ENCODE peak calls at places on chromosomes 4 and X, in six cellular contexts. One of them, this sample, is unnamed.

GRCh38 chr4:34417160-34417559 is 1827.2 kb downstream of the ARAP2 start:
- DNase-seq in foreskin melanocyte: no peak
- DNase-seq in ACHN: no peak
- DNase-seq in progenitor cell of endocrine pancreas: no peak
- DNase-seq in DMS53: peak; percentile 35
- DNase-seq in non-pigmented ciliary epithelial cell: no peak
- DNase-seq in this sample: no peak

GRCh38 chr4:179095585-179096228 is 1653.5 kb upstream of the AGA start:
- DNase-seq in foreskin melanocyte: peak; percentile 4
- DNase-seq in ACHN: peak; percentile 52
- DNase-seq in progenitor cell of endocrine pancreas: peak; percentile 33
- DNase-seq in DMS53: peak; percentile 24
- DNase-seq in non-pigmented ciliary epithelial cell: no peak
- DNase-seq in this sample: no peak

GRCh38 chr4:160299177-160299576 is 1196.3 kb downstream of the RAPGEF2 start:
- DNase-seq in foreskin melanocyte: no peak
- DNase-seq in ACHN: no peak
- DNase-seq in progenitor cell of endocrine pancreas: no peak
- DNase-seq in DMS53: no peak
- DNase-seq in non-pigmented ciliary epithelial cell: no peak
- DNase-seq in this sample: no peak

GRCh38 chrX:110310000-110310790 is 7.7 kb downstream of the AMMECR1 start:
- DNase-seq in foreskin melanocyte: no peak
- DNase-seq in ACHN: no peak
- DNase-seq in progenitor cell of endocrine pancreas: no peak
- DNase-seq in DMS53: no peak
- DNase-seq in non-pigmented ciliary epithelial cell: no peak
- DNase-seq in this sample: no peak

GRCh38 chr4:85787133-85787532 is 312.2 kb downstream of the ARHGAP24 start:
- DNase-seq in foreskin melanocyte: peak; percentile 40
- DNase-seq in ACHN: no peak
- DNase-seq in progenitor cell of endocrine pancreas: no peak
- DNase-seq in DMS53: peak; percentile 57
- DNase-seq in non-pigmented ciliary epithelial cell: no peak
- DNase-seq in this sample: no peak

GRCh38 chr4:87032884-87033533 is 98.2 kb downstream of the AFF1 start:
- DNase-seq in foreskin melanocyte: peak; percentile 59
- DNase-seq in ACHN: peak; percentile 23
- DNase-seq in progenitor cell of endocrine pancreas: no peak
- DNase-seq in DMS53: no peak
- DNase-seq in non-pigmented ciliary epithelial cell: peak; percentile 61
- DNase-seq in this sample: no peak

GRCh38 chrX:53186363-53186762 is 38.6 kb downstream of the KDM5C start:
- DNase-seq in foreskin melanocyte: no peak
- DNase-seq in ACHN: peak; percentile 17
- DNase-seq in progenitor cell of endocrine pancreas: no peak
- DNase-seq in DMS53: peak; percentile 64
- DNase-seq in non-pigmented ciliary epithelial cell: peak; percentile 37
- DNase-seq in this sample: peak; percentile 52

GRCh38 chrX:10025742-10026493 is 58.8 kb downstream of the CLDN34 start:
- DNase-seq in foreskin melanocyte: no peak
- DNase-seq in ACHN: no peak
- DNase-seq in progenitor cell of endocrine pancreas: no peak
- DNase-seq in DMS53: no peak
- DNase-seq in non-pigmented ciliary epithelial cell: no peak
- DNase-seq in this sample: no peak

GRCh38 chr4:73299548-73300280 is 41.1 kb upstream of the ANKRD17 start:
- DNase-seq in foreskin melanocyte: no peak
- DNase-seq in ACHN: no peak
- DNase-seq in progenitor cell of endocrine pancreas: no peak
- DNase-seq in DMS53: no peak
- DNase-seq in non-pigmented ciliary epithelial cell: no peak
- DNase-seq in this sample: no peak

GRCh38 chr4:1608196-1608820 is 75.8 kb downstream of the FAM53A start:
- DNase-seq in foreskin melanocyte: no peak
- DNase-seq in ACHN: no peak
- DNase-seq in progenitor cell of endocrine pancreas: no peak
- DNase-seq in DMS53: no peak
- DNase-seq in non-pigmented ciliary epithelial cell: no peak
- DNase-seq in this sample: no peak

GRCh38 chrX:2965965-2966364 is 36.8 kb upstream of the ARSD start:
- DNase-seq in foreskin melanocyte: no peak
- DNase-seq in ACHN: no peak
- DNase-seq in progenitor cell of endocrine pancreas: no peak
- DNase-seq in DMS53: peak; percentile 37
- DNase-seq in non-pigmented ciliary epithelial cell: no peak
- DNase-seq in this sample: peak; percentile 4

GRCh38 chr4:6380746-6381411 is 91.5 kb downstream of the PPP2R2C start:
- DNase-seq in foreskin melanocyte: no peak
- DNase-seq in ACHN: no peak
- DNase-seq in progenitor cell of endocrine pancreas: no peak
- DNase-seq in DMS53: no peak
- DNase-seq in non-pigmented ciliary epithelial cell: no peak
- DNase-seq in this sample: no peak

GRCh38 chr4:128286474-128287158 is 997 bp downstream of the PGRMC2 start:
- DNase-seq in foreskin melanocyte: no peak
- DNase-seq in ACHN: peak; percentile 48
- DNase-seq in progenitor cell of endocrine pancreas: no peak
- DNase-seq in DMS53: peak; percentile 64
- DNase-seq in non-pigmented ciliary epithelial cell: no peak
- DNase-seq in this sample: no peak

GRCh38 chrX:134745636-134746378 is 87.5 kb upstream of the PLAC1 start:
- DNase-seq in foreskin melanocyte: no peak
- DNase-seq in ACHN: no peak
- DNase-seq in progenitor cell of endocrine pancreas: no peak
- DNase-seq in DMS53: no peak
- DNase-seq in non-pigmented ciliary epithelial cell: no peak
- DNase-seq in this sample: no peak

GRCh38 chrX:72100824-72101351 is 30.8 kb downstream of the RTL5 start:
- DNase-seq in foreskin melanocyte: no peak
- DNase-seq in ACHN: no peak
- DNase-seq in progenitor cell of endocrine pancreas: no peak
- DNase-seq in DMS53: no peak
- DNase-seq in non-pigmented ciliary epithelial cell: no peak
- DNase-seq in this sample: no peak

GRCh38 chr4:80500593-80500992 is 165.1 kb downstream of the CFAP299 start:
- DNase-seq in foreskin melanocyte: no peak
- DNase-seq in ACHN: no peak
- DNase-seq in progenitor cell of endocrine pancreas: no peak
- DNase-seq in DMS53: no peak
- DNase-seq in non-pigmented ciliary epithelial cell: no peak
- DNase-seq in this sample: no peak

GRCh38 chr4:106258145-106259045 is 57.6 kb downstream of the TBCK start:
- DNase-seq in foreskin melanocyte: no peak
- DNase-seq in ACHN: no peak
- DNase-seq in progenitor cell of endocrine pancreas: no peak
- DNase-seq in DMS53: peak; percentile 12
- DNase-seq in non-pigmented ciliary epithelial cell: no peak
- DNase-seq in this sample: no peak

GRCh38 chr4:124278477-124278876 is 434.1 kb downstream of the ANKRD50 start:
- DNase-seq in foreskin melanocyte: peak; percentile 31
- DNase-seq in ACHN: no peak
- DNase-seq in progenitor cell of endocrine pancreas: no peak
- DNase-seq in DMS53: no peak
- DNase-seq in non-pigmented ciliary epithelial cell: peak; percentile 30
- DNase-seq in this sample: no peak

GRCh38 chr4:141046255-141046654 is 87.0 kb downstream of the RNF150 start:
- DNase-seq in foreskin melanocyte: peak; percentile 70
- DNase-seq in ACHN: no peak
- DNase-seq in progenitor cell of endocrine pancreas: no peak
- DNase-seq in DMS53: no peak
- DNase-seq in non-pigmented ciliary epithelial cell: peak; percentile 99
- DNase-seq in this sample: no peak

GRCh38 chrX:134646671-134647070 is 11.6 kb downstream of the PLAC1 start:
- DNase-seq in foreskin melanocyte: no peak
- DNase-seq in ACHN: no peak
- DNase-seq in progenitor cell of endocrine pancreas: no peak
- DNase-seq in DMS53: no peak
- DNase-seq in non-pigmented ciliary epithelial cell: no peak
- DNase-seq in this sample: no peak

GRCh38 chr4:174828845-174829701 is at the start of gene GLRA3:
- DNase-seq in foreskin melanocyte: peak; percentile 9
- DNase-seq in ACHN: peak; percentile 35
- DNase-seq in progenitor cell of endocrine pancreas: peak; percentile 91
- DNase-seq in DMS53: peak; percentile 98
- DNase-seq in non-pigmented ciliary epithelial cell: peak; percentile 5
- DNase-seq in this sample: no peak

GRCh38 chr4:1604181-1604705 is 79.9 kb downstream of the FAM53A start:
- DNase-seq in foreskin melanocyte: no peak
- DNase-seq in ACHN: no peak
- DNase-seq in progenitor cell of endocrine pancreas: no peak
- DNase-seq in DMS53: no peak
- DNase-seq in non-pigmented ciliary epithelial cell: no peak
- DNase-seq in this sample: no peak

GRCh38 chr4:37383579-37384229 is 139.2 kb downstream of the NWD2 start:
- DNase-seq in foreskin melanocyte: peak; percentile 19
- DNase-seq in ACHN: peak; percentile 35
- DNase-seq in progenitor cell of endocrine pancreas: no peak
- DNase-seq in DMS53: peak; percentile 83
- DNase-seq in non-pigmented ciliary epithelial cell: no peak
- DNase-seq in this sample: no peak

GRCh38 chr4:33883111-33883510 is 2361.2 kb downstream of the ARAP2 start:
- DNase-seq in foreskin melanocyte: no peak
- DNase-seq in ACHN: no peak
- DNase-seq in progenitor cell of endocrine pancreas: no peak
- DNase-seq in DMS53: no peak
- DNase-seq in non-pigmented ciliary epithelial cell: no peak
- DNase-seq in this sample: no peak

GRCh38 chr4:7872264-7872771 is 67.3 kb downstream of the AFAP1 start:
- DNase-seq in foreskin melanocyte: no peak
- DNase-seq in ACHN: no peak
- DNase-seq in progenitor cell of endocrine pancreas: no peak
- DNase-seq in DMS53: peak; percentile 94
- DNase-seq in non-pigmented ciliary epithelial cell: peak; percentile 67
- DNase-seq in this sample: no peak

GRCh38 chr4:76035799-76036389 is at the start of gene CXCL11:
- DNase-seq in foreskin melanocyte: no peak
- DNase-seq in ACHN: no peak
- DNase-seq in progenitor cell of endocrine pancreas: no peak
- DNase-seq in DMS53: no peak
- DNase-seq in non-pigmented ciliary epithelial cell: no peak
- DNase-seq in this sample: no peak

GRCh38 chr4:100679926-100680325 is 162.1 kb upstream of the EMCN start:
- DNase-seq in foreskin melanocyte: no peak
- DNase-seq in ACHN: no peak
- DNase-seq in progenitor cell of endocrine pancreas: no peak
- DNase-seq in DMS53: peak; percentile 2
- DNase-seq in non-pigmented ciliary epithelial cell: no peak
- DNase-seq in this sample: no peak

GRCh38 chr4:54390670-54391069 is 161.6 kb downstream of the PDGFRA start:
- DNase-seq in foreskin melanocyte: no peak
- DNase-seq in ACHN: no peak
- DNase-seq in progenitor cell of endocrine pancreas: no peak
- DNase-seq in DMS53: no peak
- DNase-seq in non-pigmented ciliary epithelial cell: no peak
- DNase-seq in this sample: no peak

GRCh38 chr4:1208266-1208961 is 36.0 kb upstream of the SPON2 start:
- DNase-seq in foreskin melanocyte: no peak
- DNase-seq in ACHN: no peak
- DNase-seq in progenitor cell of endocrine pancreas: no peak
- DNase-seq in DMS53: no peak
- DNase-seq in non-pigmented ciliary epithelial cell: no peak
- DNase-seq in this sample: no peak

GRCh38 chrX:72069380-72070160 is 62.1 kb downstream of the RTL5 start:
- DNase-seq in foreskin melanocyte: no peak
- DNase-seq in ACHN: no peak
- DNase-seq in progenitor cell of endocrine pancreas: no peak
- DNase-seq in DMS53: peak; percentile 51
- DNase-seq in non-pigmented ciliary epithelial cell: no peak
- DNase-seq in this sample: no peak

GRCh38 chr4:8877780-8878040 is 6.1 kb upstream of the HMX1 start:
- DNase-seq in foreskin melanocyte: no peak
- DNase-seq in ACHN: no peak
- DNase-seq in progenitor cell of endocrine pancreas: no peak
- DNase-seq in DMS53: no peak
- DNase-seq in non-pigmented ciliary epithelial cell: no peak
- DNase-seq in this sample: no peak

GRCh38 chr4:139557506-139558110 is 1.6 kb upstream of the SETD7 start:
- DNase-seq in foreskin melanocyte: no peak
- DNase-seq in ACHN: no peak
- DNase-seq in progenitor cell of endocrine pancreas: no peak
- DNase-seq in DMS53: peak; percentile 42
- DNase-seq in non-pigmented ciliary epithelial cell: no peak
- DNase-seq in this sample: no peak

GRCh38 chr4:81085291-81085690 is 54.8 kb downstream of the BMP3 start:
- DNase-seq in foreskin melanocyte: no peak
- DNase-seq in ACHN: no peak
- DNase-seq in progenitor cell of endocrine pancreas: no peak
- DNase-seq in DMS53: no peak
- DNase-seq in non-pigmented ciliary epithelial cell: no peak
- DNase-seq in this sample: no peak

GRCh38 chr4:11505225-11505971 is 76.7 kb upstream of the HS3ST1 start:
- DNase-seq in foreskin melanocyte: no peak
- DNase-seq in ACHN: peak; percentile 27
- DNase-seq in progenitor cell of endocrine pancreas: no peak
- DNase-seq in DMS53: peak; percentile 72
- DNase-seq in non-pigmented ciliary epithelial cell: no peak
- DNase-seq in this sample: peak; percentile 88

GRCh38 chr4:130849985-130850632 is 1754.2 kb downstream of the C4orf33 start:
- DNase-seq in foreskin melanocyte: no peak
- DNase-seq in ACHN: no peak
- DNase-seq in progenitor cell of endocrine pancreas: no peak
- DNase-seq in DMS53: no peak
- DNase-seq in non-pigmented ciliary epithelial cell: peak; percentile 0
- DNase-seq in this sample: peak; percentile 23